ENCODE peak calls at places on chromosomes 4 and X, in five cellular contexts. One of them, this sample, is unnamed.

GRCh38 chr4:159051245-159052071 is 51.4 kb upstream of the RAPGEF2 start:
- DNase-seq in psoas muscle: no peak
- DNase-seq in PC-9: no peak
- DNase-seq in fibroblast of mammary gland: no peak
- DNase-seq in astrocyte of the spinal cord: no peak
- DNase-seq in this sample: peak; percentile 53

GRCh38 chrX:53456254-53456653 is 22.1 kb upstream of the HSD17B10 start:
- DNase-seq in psoas muscle: no peak
- DNase-seq in PC-9: peak; percentile 69
- DNase-seq in astrocyte of the spinal cord: no peak
- DNase-seq in fibroblast of mammary gland: peak; percentile 72
- DNase-seq in this sample: no peak

GRCh38 chr4:142549726-142550463 is 296.2 kb downstream of the INPP4B start:
- DNase-seq in psoas muscle: no peak
- DNase-seq in fibroblast of mammary gland: peak; percentile 85
- DNase-seq in astrocyte of the spinal cord: peak; percentile 86
- DNase-seq in PC-9: peak; percentile 98
- DNase-seq in this sample: no peak

GRCh38 chr4:89277412-89277811 is 30.2 kb downstream of the GPRIN3 start:
- DNase-seq in astrocyte of the spinal cord: no peak
- DNase-seq in fibroblast of mammary gland: peak; percentile 44
- DNase-seq in PC-9: no peak
- DNase-seq in psoas muscle: no peak
- DNase-seq in this sample: no peak

GRCh38 chr4:128256539-128256938 is 31.1 kb downstream of the PGRMC2 start:
- DNase-seq in astrocyte of the spinal cord: no peak
- DNase-seq in psoas muscle: no peak
- DNase-seq in PC-9: no peak
- DNase-seq in fibroblast of mammary gland: no peak
- DNase-seq in this sample: no peak

GRCh38 chr4:88009871-88010270 is 2.4 kb downstream of the PKD2 start:
- DNase-seq in psoas muscle: no peak
- DNase-seq in PC-9: no peak
- DNase-seq in fibroblast of mammary gland: peak; percentile 36
- DNase-seq in astrocyte of the spinal cord: peak; percentile 10
- DNase-seq in this sample: no peak

GRCh38 chr4:82428969-82429727 is 1.1 kb downstream of the HNRNPDL start:
- DNase-seq in fibroblast of mammary gland: peak; percentile 82
- DNase-seq in astrocyte of the spinal cord: peak; percentile 93
- DNase-seq in psoas muscle: peak; percentile 97
- DNase-seq in PC-9: peak; percentile 68
- DNase-seq in this sample: peak; percentile 95

GRCh38 chr4:148776944-148777343 is 334.7 kb upstream of the NR3C2 start:
- DNase-seq in fibroblast of mammary gland: no peak
- DNase-seq in astrocyte of the spinal cord: peak; percentile 64
- DNase-seq in PC-9: peak; percentile 34
- DNase-seq in psoas muscle: no peak
- DNase-seq in this sample: no peak

GRCh38 chrX:16466640-16467432 is 183.1 kb upstream of the S100G start:
- DNase-seq in astrocyte of the spinal cord: peak; percentile 27
- DNase-seq in fibroblast of mammary gland: peak; percentile 36
- DNase-seq in psoas muscle: no peak
- DNase-seq in PC-9: peak; percentile 82
- DNase-seq in this sample: no peak

GRCh38 chr4:53015681-53016080 is 153.6 kb downstream of the RASL11B start:
- DNase-seq in psoas muscle: no peak
- DNase-seq in PC-9: no peak
- DNase-seq in astrocyte of the spinal cord: peak; percentile 77
- DNase-seq in fibroblast of mammary gland: peak; percentile 74
- DNase-seq in this sample: no peak

GRCh38 chr4:100164808-100165760 is 25.2 kb downstream of the DDIT4L start:
- DNase-seq in fibroblast of mammary gland: no peak
- DNase-seq in psoas muscle: no peak
- DNase-seq in PC-9: no peak
- DNase-seq in astrocyte of the spinal cord: no peak
- DNase-seq in this sample: no peak

GRCh38 chrX:23898412-23898959 is 9.3 kb downstream of the APOO start:
- DNase-seq in psoas muscle: no peak
- DNase-seq in fibroblast of mammary gland: peak; percentile 87
- DNase-seq in PC-9: peak; percentile 57
- DNase-seq in astrocyte of the spinal cord: peak; percentile 50
- DNase-seq in this sample: no peak

GRCh38 chr4:96955691-96956090 is 1115.8 kb downstream of the PDHA2 start:
- DNase-seq in psoas muscle: no peak
- DNase-seq in fibroblast of mammary gland: no peak
- DNase-seq in PC-9: no peak
- DNase-seq in astrocyte of the spinal cord: no peak
- DNase-seq in this sample: no peak

GRCh38 chr4:48100248-48100647 is 33.8 kb downstream of the TXK start:
- DNase-seq in psoas muscle: no peak
- DNase-seq in fibroblast of mammary gland: no peak
- DNase-seq in astrocyte of the spinal cord: no peak
- DNase-seq in PC-9: no peak
- DNase-seq in this sample: no peak

GRCh38 chr4:152961041-152961751 is 25.1 kb downstream of the FHDC1 start:
- DNase-seq in astrocyte of the spinal cord: no peak
- DNase-seq in PC-9: no peak
- DNase-seq in fibroblast of mammary gland: no peak
- DNase-seq in psoas muscle: no peak
- DNase-seq in this sample: no peak

GRCh38 chrX:1493317-1493856 is 40.7 kb upstream of the ASMTL start:
- DNase-seq in psoas muscle: no peak
- DNase-seq in fibroblast of mammary gland: no peak
- DNase-seq in PC-9: no peak
- DNase-seq in astrocyte of the spinal cord: no peak
- DNase-seq in this sample: no peak

GRCh38 chrX:69203367-69204037 is 38.2 kb upstream of the PJA1 start:
- DNase-seq in astrocyte of the spinal cord: no peak
- DNase-seq in psoas muscle: no peak
- DNase-seq in fibroblast of mammary gland: no peak
- DNase-seq in PC-9: no peak
- DNase-seq in this sample: no peak

GRCh38 chrX:17081535-17081934 is 135.1 kb downstream of the REPS2 start:
- DNase-seq in astrocyte of the spinal cord: no peak
- DNase-seq in PC-9: no peak
- DNase-seq in psoas muscle: no peak
- DNase-seq in fibroblast of mammary gland: no peak
- DNase-seq in this sample: no peak

GRCh38 chrX:7144126-7144525 is 3.4 kb upstream of the STS start:
- DNase-seq in PC-9: peak; percentile 51
- DNase-seq in psoas muscle: no peak
- DNase-seq in astrocyte of the spinal cord: no peak
- DNase-seq in fibroblast of mammary gland: no peak
- DNase-seq in this sample: no peak

GRCh38 chrX:135697614-135698013 is 15.8 kb upstream of the CT45A1 start:
- DNase-seq in PC-9: no peak
- DNase-seq in fibroblast of mammary gland: no peak
- DNase-seq in psoas muscle: no peak
- DNase-seq in astrocyte of the spinal cord: no peak
- DNase-seq in this sample: no peak

GRCh38 chrX:147894332-147894870 is 17.3 kb upstream of the FMR1 start:
- DNase-seq in fibroblast of mammary gland: no peak
- DNase-seq in psoas muscle: no peak
- DNase-seq in PC-9: no peak
- DNase-seq in astrocyte of the spinal cord: peak; percentile 6
- DNase-seq in this sample: no peak

GRCh38 chr4:173025131-173025530 is 143.5 kb upstream of the GALNT7 start:
- DNase-seq in PC-9: peak; percentile 62
- DNase-seq in psoas muscle: no peak
- DNase-seq in fibroblast of mammary gland: peak; percentile 77
- DNase-seq in astrocyte of the spinal cord: peak; percentile 80
- DNase-seq in this sample: peak; percentile 54

GRCh38 chr4:98935633-98936032 is 6.7 kb upstream of the EIF4E start:
- DNase-seq in PC-9: no peak
- DNase-seq in astrocyte of the spinal cord: no peak
- DNase-seq in fibroblast of mammary gland: no peak
- DNase-seq in psoas muscle: no peak
- DNase-seq in this sample: no peak

GRCh38 chrX:30593435-30594200 is 16.1 kb upstream of the TASL start:
- DNase-seq in psoas muscle: no peak
- DNase-seq in astrocyte of the spinal cord: no peak
- DNase-seq in fibroblast of mammary gland: no peak
- DNase-seq in PC-9: peak; percentile 42
- DNase-seq in this sample: no peak

GRCh38 chr4:111198426-111198825 is 575.5 kb upstream of the PITX2 start:
- DNase-seq in astrocyte of the spinal cord: no peak
- DNase-seq in PC-9: no peak
- DNase-seq in fibroblast of mammary gland: no peak
- DNase-seq in psoas muscle: no peak
- DNase-seq in this sample: no peak

GRCh38 chrX:22974616-22975015 is 25.1 kb upstream of the DDX53 start:
- DNase-seq in PC-9: no peak
- DNase-seq in fibroblast of mammary gland: no peak
- DNase-seq in astrocyte of the spinal cord: peak; percentile 63
- DNase-seq in psoas muscle: no peak
- DNase-seq in this sample: no peak

GRCh38 chr4:108821056-108821925 is 58.4 kb upstream of the ETNPPL start:
- DNase-seq in PC-9: no peak
- DNase-seq in fibroblast of mammary gland: peak; percentile 68
- DNase-seq in astrocyte of the spinal cord: no peak
- DNase-seq in psoas muscle: no peak
- DNase-seq in this sample: no peak

GRCh38 chr4:37977471-37978452 is 17.6 kb downstream of the PTTG2 start:
- DNase-seq in PC-9: no peak
- DNase-seq in fibroblast of mammary gland: peak; percentile 64
- DNase-seq in astrocyte of the spinal cord: peak; percentile 66
- DNase-seq in psoas muscle: peak; percentile 89
- DNase-seq in this sample: peak; percentile 69

GRCh38 chr4:99202536-99202935 is 16.5 kb downstream of the ADH6 start:
- DNase-seq in fibroblast of mammary gland: peak; percentile 92
- DNase-seq in astrocyte of the spinal cord: no peak
- DNase-seq in psoas muscle: no peak
- DNase-seq in PC-9: no peak
- DNase-seq in this sample: no peak

GRCh38 chr4:186669735-186670134 is 53.9 kb downstream of the FAT1 start:
- DNase-seq in astrocyte of the spinal cord: no peak
- DNase-seq in PC-9: no peak
- DNase-seq in psoas muscle: no peak
- DNase-seq in fibroblast of mammary gland: no peak
- DNase-seq in this sample: no peak

GRCh38 chr4:186666252-186666651 is 57.4 kb downstream of the FAT1 start:
- DNase-seq in psoas muscle: no peak
- DNase-seq in astrocyte of the spinal cord: no peak
- DNase-seq in fibroblast of mammary gland: peak; percentile 72
- DNase-seq in PC-9: no peak
- DNase-seq in this sample: no peak

GRCh38 chr4:186666750-186667149 is 56.9 kb downstream of the FAT1 start:
- DNase-seq in astrocyte of the spinal cord: no peak
- DNase-seq in fibroblast of mammary gland: peak; percentile 24
- DNase-seq in psoas muscle: no peak
- DNase-seq in PC-9: no peak
- DNase-seq in this sample: no peak

GRCh38 chr4:186669159-186669720 is 54.4 kb downstream of the FAT1 start:
- DNase-seq in PC-9: no peak
- DNase-seq in astrocyte of the spinal cord: peak; percentile 78
- DNase-seq in psoas muscle: no peak
- DNase-seq in fibroblast of mammary gland: peak; percentile 72
- DNase-seq in this sample: no peak
- TF ChIP-seq CTCF in PC-9: peak; percentile 52
- TF ChIP-seq CTCF in astrocyte of the spinal cord: peak; percentile 37
- TF ChIP-seq CTCF in psoas muscle: peak; percentile 50
- TF ChIP-seq CTCF in fibroblast of mammary gland: peak; percentile 47
- TF ChIP-seq CTCF in this sample: peak; percentile 1

DNA sequence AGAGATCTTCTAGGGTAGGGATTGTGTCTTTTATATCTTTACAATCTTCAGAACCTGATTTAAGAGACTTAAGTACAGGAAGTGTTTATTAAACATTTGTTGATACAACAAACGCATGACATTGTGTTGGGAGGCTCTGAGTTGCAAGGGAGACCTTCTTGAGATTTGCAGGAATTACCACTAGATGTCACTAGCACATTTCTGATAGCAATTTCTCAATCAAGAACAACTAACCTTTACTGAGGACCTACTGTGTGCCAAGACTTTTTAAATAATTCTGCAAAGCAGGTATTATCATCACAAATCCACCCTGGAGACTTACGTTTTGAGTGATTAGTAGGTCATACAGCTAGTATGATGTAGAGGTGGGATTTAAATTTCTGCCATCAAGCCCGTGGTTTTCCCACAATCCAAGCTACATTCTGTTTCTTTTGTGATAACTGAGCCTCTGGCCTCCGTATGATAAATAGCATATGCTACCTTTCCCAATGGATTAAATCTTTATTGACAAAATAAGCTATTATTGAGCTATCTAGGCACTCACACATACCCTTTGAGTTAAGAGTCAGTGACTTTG is 986.0 kb downstream of the CCSER1 start:
- DNase-seq in PC-9: no peak
- DNase-seq in psoas muscle: no peak
- DNase-seq in astrocyte of the spinal cord: peak; percentile 32
- DNase-seq in fibroblast of mammary gland: peak; percentile 25
- DNase-seq in this sample: peak; percentile 26
- TF ChIP-seq CTCF in PC-9: peak; percentile 64
- TF ChIP-seq CTCF in psoas muscle: peak; percentile 18
- TF ChIP-seq CTCF in astrocyte of the spinal cord: peak; percentile 63
- TF ChIP-seq CTCF in fibroblast of mammary gland: peak; percentile 42
- TF ChIP-seq CTCF in this sample: peak; percentile 52

DNA sequence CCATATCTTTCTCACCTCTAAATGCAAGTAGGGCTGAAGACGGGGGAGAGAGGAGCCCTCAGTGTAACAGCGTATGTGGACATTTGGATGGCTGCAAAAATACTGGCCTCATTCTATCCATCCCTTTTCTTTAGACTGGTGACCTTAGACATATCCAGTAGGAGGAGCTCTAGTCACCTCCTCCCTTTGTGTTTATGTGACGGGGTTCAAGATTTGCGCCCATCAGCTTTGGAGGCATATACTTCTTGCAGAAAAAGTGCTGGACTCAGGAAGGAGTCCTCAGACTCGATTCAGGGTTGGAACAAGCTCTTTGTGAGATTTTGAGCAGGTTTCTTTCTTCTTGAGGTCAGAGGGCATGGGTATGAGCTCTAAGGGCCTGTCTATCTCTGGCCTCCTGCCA is 86.2 kb downstream of the MAMLD1 start:
- DNase-seq in PC-9: no peak
- DNase-seq in fibroblast of mammary gland: no peak
- DNase-seq in psoas muscle: no peak
- DNase-seq in astrocyte of the spinal cord: no peak
- DNase-seq in this sample: no peak
- TF ChIP-seq CTCF in PC-9: peak; percentile 42
- TF ChIP-seq CTCF in fibroblast of mammary gland: no peak
- TF ChIP-seq CTCF in psoas muscle: no peak
- TF ChIP-seq CTCF in astrocyte of the spinal cord: no peak
- TF ChIP-seq CTCF in this sample: peak; percentile 32

GRCh38 chrX:18415386-18415785 is 10.0 kb upstream of the CDKL5 start:
- DNase-seq in astrocyte of the spinal cord: no peak
- DNase-seq in fibroblast of mammary gland: peak; percentile 13
- DNase-seq in PC-9: no peak
- DNase-seq in psoas muscle: no peak
- DNase-seq in this sample: no peak

GRCh38 chrX:18406531-18407266 is 18.7 kb upstream of the CDKL5 start:
- DNase-seq in fibroblast of mammary gland: peak; percentile 25
- DNase-seq in astrocyte of the spinal cord: no peak
- DNase-seq in psoas muscle: no peak
- DNase-seq in PC-9: no peak
- DNase-seq in this sample: no peak

GRCh38 chrX:18410038-18410437 is 15.4 kb upstream of the CDKL5 start:
- DNase-seq in fibroblast of mammary gland: peak; percentile 47
- DNase-seq in psoas muscle: no peak
- DNase-seq in PC-9: no peak
- DNase-seq in astrocyte of the spinal cord: peak; percentile 20
- DNase-seq in this sample: no peak
- TF ChIP-seq CTCF in fibroblast of mammary gland: peak; percentile 20
- TF ChIP-seq CTCF in psoas muscle: no peak
- TF ChIP-seq CTCF in PC-9: peak; percentile 56
- TF ChIP-seq CTCF in astrocyte of the spinal cord: peak; percentile 32
- TF ChIP-seq CTCF in this sample: peak; percentile 52